ENCODE peak calls at places on chromosomes 2 and 18, in ten cellular contexts. O is activated naive CD4-positive, alpha-beta T cell treated with anti-CD3 and anti-CD28 coated beads for 36 hours; X is NCI-H1105; U is LNCaP clone FGC; P is OCI-M1; S is GM12892; Q is stimulated activated CD4-positive, alpha-beta T cell treated with anti-CD3 and anti-CD28 coated beads, Interleukin-1b, Interleukin-23, amount 100 ng/mL, for 48 hours; V is HT-29; J is head of caudate nucleus; N is lower lobe of right lung. K is an unnamed sample.
A peak's percentile ranks its signal among the peaks of the same experiment; 100 is the strongest.

GRCh38 chr18:40096675-40097074 is 1858.4 kb upstream of the PIK3C3 start:
- DNase-seq in O (no peak), X (no peak), U (no peak), P (no peak), S (no peak), Q (no peak), V (no peak), J (no peak), N (no peak), K (no peak)

GRCh38 chr2:238045575-238045974 is 15.2 kb upstream of the SCLY start:
- DNase-seq in O (no peak), X (no peak), U (no peak), P (no peak), S (no peak), Q (no peak), V (no peak), J (no peak), N (no peak), K (no peak)

GRCh38 chr2:20052229-20052871 is 922 bp upstream of the LAPTM4A start:
- DNase-seq in O (no peak), X (no peak), U (no peak), P (peak; percentile 52), S (no peak), Q (no peak), V (peak; percentile 73), J (peak; percentile 28), N (no peak), K (no peak)

GRCh38 chr18:74804677-74805076 is 207.0 kb downstream of the ZNF407 start:
- DNase-seq in O (no peak), X (no peak), U (no peak), P (no peak), S (no peak), Q (no peak), V (no peak), J (peak; percentile 48), N (no peak), K (no peak)

GRCh38 chr2:59339837-59340207 is 1098.7 kb upstream of the FANCL start:
- DNase-seq in O (no peak), X (no peak), U (no peak), P (no peak), S (no peak), Q (no peak), V (no peak), J (no peak), N (no peak), K (no peak)

GRCh38 chr18:40687401-40687800 is 1267.6 kb upstream of the PIK3C3 start:
- DNase-seq in O (no peak), X (no peak), U (no peak), P (no peak), S (no peak), Q (no peak), V (no peak), J (no peak), N (no peak), K (no peak)

GRCh38 chr2:178006710-178007109 is 65.9 kb downstream of the PDE11A start:
- DNase-seq in O (no peak), X (no peak), U (no peak), P (no peak), S (no peak), Q (no peak), V (no peak), J (no peak), N (no peak), K (no peak)

GRCh38 chr2:97936199-97936598 is 59.5 kb downstream of the TMEM131 start:
- DNase-seq in O (no peak), X (peak; percentile 59), U (peak; percentile 67), P (no peak), S (no peak), Q (no peak), V (peak; percentile 55), J (no peak), N (no peak), K (peak; percentile 69)

GRCh38 chr2:211869134-211869533 is 669.5 kb downstream of the ERBB4 start:
- DNase-seq in O (no peak), X (no peak), U (no peak), P (no peak), S (no peak), Q (no peak), V (no peak), J (no peak), N (no peak), K (no peak)

GRCh38 chr18:681985-682384 is 24.5 kb downstream of the TYMS start:
- DNase-seq in O (peak; percentile 77), X (no peak), U (no peak), P (no peak), S (no peak), Q (peak; percentile 66), V (no peak), J (no peak), N (no peak), K (no peak)

GRCh38 chr2:37679072-37679695 is 7.7 kb upstream of the CDC42EP3 start:
- DNase-seq in O (no peak), X (no peak), U (peak; percentile 91), P (no peak), S (no peak), Q (no peak), V (peak; percentile 55), J (no peak), N (no peak), K (no peak)

GRCh38 chr2:240508832-240509545 is 48.8 kb downstream of the ANKMY1 start:
- DNase-seq in O (no peak), X (no peak), U (no peak), P (no peak), S (no peak), Q (no peak), V (no peak), J (peak; percentile 3), N (no peak), K (peak; percentile 16)

K was measured in H9.